ENCODE peak calls at places on chromosomes 2 and 18, in nine cellular contexts. F, X, B, J, H, Q, Y, O and I are unnamed samples.

GRCh38 chr2:127694986-127695385 is 6.3 kb upstream of the SFT2D3 start:
- DNase-seq in F (peak; percentile 90), X (no peak), B (no peak), J (no peak), H (no peak), Q (no peak), Y (no peak), O (no peak), I (no peak)

GRCh38 chr2:54336977-54337255 is 80.9 kb upstream of the TSPYL6 start:
- DNase-seq in F (no peak), X (no peak), B (no peak), J (no peak), H (no peak), Q (no peak), Y (no peak), O (no peak), I (no peak)

GRCh38 chr2:9852881-9853280 is 9.6 kb downstream of the TAF1B start:
- DNase-seq in F (no peak), X (no peak), B (no peak), J (no peak), H (no peak), Q (no peak), Y (no peak), O (no peak), I (no peak)

GRCh38 chr2:68319397-68320117 is at the start of gene CNRIP1:
- DNase-seq in F (peak; percentile 83), X (peak; percentile 69), B (peak; percentile 84), J (peak; percentile 72), H (peak; percentile 16), Q (peak; percentile 74), Y (peak; percentile 49), O (peak; percentile 85), I (peak; percentile 14)

GRCh38 chr18:10798727-10799435 is 273.1 kb downstream of the NAPG start:
- DNase-seq in F (no peak), X (no peak), B (no peak), J (no peak), H (no peak), Q (no peak), Y (peak; percentile 63), O (peak; percentile 11), I (no peak)

GRCh38 chr2:118833716-118834439 is 13.6 kb downstream of the EN1 start:
- DNase-seq in F (no peak), X (no peak), B (no peak), J (no peak), H (no peak), Q (no peak), Y (no peak), O (no peak), I (no peak)

GRCh38 chr2:236642584-236643291 is 73.1 kb downstream of the ACKR3 start:
- DNase-seq in F (peak; percentile 99), X (peak; percentile 91), B (peak; percentile 97), J (no peak), H (peak; percentile 32), Q (no peak), Y (peak; percentile 71), O (peak; percentile 99), I (no peak)

GRCh38 chr2:205386109-205386508 is 296.2 kb upstream of the NRP2 start:
- DNase-seq in F (no peak), X (no peak), B (peak; percentile 63), J (no peak), H (no peak), Q (no peak), Y (no peak), O (peak; percentile 81), I (no peak)

GRCh38 chr18:21914739-21915319 is 174.2 kb downstream of the MIB1 start:
- DNase-seq in F (no peak), X (no peak), B (peak; percentile 9), J (peak; percentile 48), H (peak; percentile 67), Q (peak; percentile 31), Y (peak; percentile 61), O (peak; percentile 72), I (no peak)

GRCh38 chr2:166959556-166959955 is 71.3 kb downstream of the XIRP2 start:
- DNase-seq in F (no peak), X (no peak), B (no peak), J (no peak), H (no peak), Q (no peak), Y (no peak), O (no peak), I (no peak)

GRCh38 chr18:22465859-22466602 is 48.3 kb upstream of the CTAGE1 start:
- DNase-seq in F (peak; percentile 85), X (peak; percentile 70), B (peak; percentile 84), J (no peak), H (peak; percentile 94), Q (no peak), Y (peak; percentile 91), O (peak; percentile 95), I (no peak)

GRCh38 chr2:170361359-170361936 is 183.5 kb downstream of the MYO3B start:
- DNase-seq in F (no peak), X (peak; percentile 16), B (peak; percentile 41), J (peak; percentile 70), H (peak; percentile 78), Q (peak; percentile 69), Y (peak; percentile 64), O (peak; percentile 61), I (peak; percentile 27)
- TF ChIP-seq CTCF in F (peak; percentile 52), X (no peak), B (peak; percentile 72), J (peak; percentile 67), H (peak; percentile 90), Q (peak; percentile 78), Y (peak; percentile 72), O (peak; percentile 61), I (peak; percentile 79)

GRCh38 chr18:77068890-77069312 is 63.7 kb downstream of the MBP start:
- DNase-seq in F (no peak), X (no peak), B (no peak), J (no peak), H (no peak), Q (no peak), Y (no peak), O (peak; percentile 54), I (no peak)

GRCh38 chr18:77066689-77067088 is 65.9 kb downstream of the MBP start:
- DNase-seq in F (no peak), X (no peak), B (no peak), J (no peak), H (no peak), Q (no peak), Y (no peak), O (no peak), I (no peak)

GRCh38 chr18:77068321-77068841 is 64.2 kb downstream of the MBP start:
- DNase-seq in F (no peak), X (no peak), B (no peak), J (no peak), H (peak; percentile 60), Q (no peak), Y (no peak), O (peak; percentile 66), I (no peak)

GRCh38 chr18:77066101-77066500 is 66.5 kb downstream of the MBP start:
- DNase-seq in F (no peak), X (no peak), B (no peak), J (no peak), H (no peak), Q (no peak), Y (no peak), O (no peak), I (no peak)

DNA sequence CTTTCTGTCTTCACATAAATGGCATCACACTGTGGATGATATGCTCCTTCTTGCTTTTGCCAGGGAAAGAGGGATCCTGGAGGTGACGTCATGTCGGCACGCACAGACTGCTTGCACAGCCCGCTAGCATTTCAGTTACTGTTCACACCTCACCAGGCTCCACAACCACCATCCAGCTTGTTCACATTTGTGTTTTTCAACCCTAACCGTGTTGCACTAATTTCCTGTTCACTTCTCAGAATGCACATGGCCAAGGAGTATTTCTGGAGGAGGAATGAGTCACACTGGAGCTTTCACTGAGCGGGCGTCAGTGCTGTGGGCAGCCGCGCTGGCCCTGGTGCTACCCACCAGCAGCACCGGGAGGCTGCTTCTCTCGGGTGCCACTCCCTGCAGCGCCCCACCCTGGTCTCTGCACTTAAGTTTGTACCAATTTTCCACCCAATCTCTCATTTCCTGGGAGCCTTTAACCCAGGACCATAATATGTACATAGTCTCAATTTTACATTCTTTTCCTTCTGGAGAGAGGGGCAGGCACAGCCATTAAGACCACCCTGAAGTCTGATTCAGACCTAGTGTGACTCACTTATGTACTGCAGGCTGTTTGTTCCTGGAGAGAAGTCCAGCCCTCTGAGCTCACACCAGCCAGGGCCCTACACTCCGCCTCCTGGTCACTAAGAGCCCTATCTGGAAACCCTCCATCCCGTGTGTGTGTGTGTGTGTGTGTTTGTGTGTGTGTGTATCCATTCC is 65.1 kb downstream of the MBP start:
- DNase-seq in F (peak; percentile 86), X (peak; percentile 79), B (peak; percentile 88), J (no peak), H (peak; percentile 86), Q (no peak), Y (peak; percentile 93), O (peak; percentile 95), I (no peak)
- TF ChIP-seq CTCF in F (no peak), X (no peak), B (no peak), J (no peak), H (peak; percentile 37), Q (no peak), Y (no peak), O (peak; percentile 9), I (no peak)

DNA sequence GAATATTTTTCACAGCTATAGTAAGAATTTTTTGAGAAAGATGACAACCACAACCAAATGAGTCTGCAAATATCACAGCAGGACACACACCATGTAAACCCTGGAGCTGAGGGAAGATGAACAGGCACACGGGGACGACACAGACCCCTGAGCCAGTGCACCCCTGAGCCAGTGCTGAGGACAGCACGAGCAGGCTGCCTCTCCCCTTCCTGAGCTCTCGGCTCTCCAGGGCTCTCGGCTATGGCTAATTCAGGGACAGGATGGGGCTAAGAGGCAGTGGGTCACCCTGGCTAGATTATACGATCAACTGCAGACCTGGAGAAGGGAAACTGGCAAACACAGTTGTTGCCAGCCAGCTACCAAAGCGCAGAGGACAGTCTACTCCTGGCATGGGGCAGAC is 41.4 kb downstream of the TGFBRAP1 start:
- DNase-seq in F (no peak), X (no peak), B (no peak), J (no peak), H (no peak), Q (no peak), Y (no peak), O (no peak), I (no peak)
- TF ChIP-seq CTCF in F (no peak), X (no peak), B (no peak), J (no peak), H (no peak), Q (no peak), Y (no peak), O (no peak), I (no peak)

GRCh38 chr2:113887393-113887792 is 2.5 kb upstream of the ACTR3 start:
- DNase-seq in F (no peak), X (no peak), B (no peak), J (no peak), H (no peak), Q (no peak), Y (no peak), O (no peak), I (no peak)

GRCh38 chr2:113888641-113889470 is 1.0 kb upstream of the ACTR3 start:
- DNase-seq in F (no peak), X (no peak), B (no peak), J (no peak), H (no peak), Q (peak; percentile 62), Y (no peak), O (no peak), I (no peak)

GRCh38 chr2:113891265-113891959 is 1.5 kb downstream of the ACTR3 start:
- DNase-seq in F (no peak), X (no peak), B (no peak), J (no peak), H (no peak), Q (no peak), Y (no peak), O (peak; percentile 38), I (no peak)

GRCh38 chr2:113890253-113891235 is 655 bp downstream of the ACTR3 start:
- DNase-seq in F (peak; percentile 89), X (peak; percentile 75), B (peak; percentile 55), J (peak; percentile 60), H (peak; percentile 75), Q (peak; percentile 68), Y (peak; percentile 69), O (peak; percentile 87), I (peak; percentile 47)

GRCh38 chr2:113889471-113890252 is at the start of gene ACTR3:
- DNase-seq in F (peak; percentile 99), X (peak; percentile 97), B (peak; percentile 98), J (peak; percentile 100), H (peak; percentile 99), Q (peak; percentile 99), Y (peak; percentile 98), O (peak; percentile 99), I (peak; percentile 99)
- TF ChIP-seq CTCF in F (no peak), X (no peak), B (no peak), J (no peak), H (no peak), Q (no peak), Y (peak; percentile 5), O (no peak), I (no peak)